ENCODE peak calls at places on chromosomes 13 and 19, in five cellular contexts. Y is GM12878, R is K562, D is HepG2, P is H1. N is an unnamed sample.
A peak's percentile ranks its signal among the peaks of the same experiment; 100 is the strongest.

GRCh38 chr19:10277795-10278583 is 7.1 kb downstream of the ICAM1 start:
- DNase-seq in Y (no peak), R (no peak), D (no peak), P (no peak), N (no peak)

GRCh38 chr13:47671762-47672161 is 329.3 kb downstream of the SUCLA2 start:
- DNase-seq in Y (no peak), R (no peak), D (no peak), P (no peak), N (no peak)

GRCh38 chr19:42396248-42396541 is 6.1 kb upstream of the CNFN start:
- DNase-seq in Y (no peak), R (peak; percentile 61), D (no peak), P (no peak), N (no peak)

GRCh38 chr19:49019242-49019932 is 2.5 kb upstream of the LHB start:
- DNase-seq in Y (no peak), R (peak; percentile 91), D (peak; percentile 67), P (peak; percentile 92), N (peak; percentile 74)

GRCh38 chr19:46704379-46705076 is 12.4 kb downstream of the PRKD2 start:
- DNase-seq in Y (no peak), R (peak; percentile 84), D (peak; percentile 29), P (peak; percentile 100), N (peak; percentile 64)

GRCh38 chr19:18417250-18418033 is 1.8 kb upstream of the SSBP4 start:
- DNase-seq in Y (no peak), R (peak; percentile 94), D (peak; percentile 63), P (peak; percentile 85), N (peak; percentile 79)

GRCh38 chr19:1027020-1027952 is 878 bp downstream of the CNN2 start:
- DNase-seq in Y (no peak), R (peak; percentile 59), D (no peak), P (no peak), N (no peak)

GRCh38 chr19:7942981-7943443 is 454 bp downstream of the TIMM44 start:
- DNase-seq in Y (no peak), R (no peak), D (peak; percentile 25), P (no peak), N (no peak)

GRCh38 chr13:113474179-113474578 is 16.3 kb downstream of the DCUN1D2 start:
- DNase-seq in Y (no peak), R (no peak), D (no peak), P (no peak), N (no peak)

GRCh38 chr19:28294395-28294794 is 918.6 kb downstream of the UQCRFS1 start:
- DNase-seq in Y (no peak), R (peak; percentile 9), D (no peak), P (no peak), N (no peak)

GRCh38 chr19:49553451-49554271 is 25.9 kb downstream of the RCN3 start:
- DNase-seq in Y (no peak), R (no peak), D (peak; percentile 79), P (no peak), N (no peak)

GRCh38 chr19:13275016-13275722 is 125.0 kb downstream of the IER2 start:
- DNase-seq in Y (no peak), R (no peak), D (no peak), P (no peak), N (no peak)

GRCh38 chr19:2217591-2217990 is 18.5 kb downstream of the PLEKHJ1 start:
- DNase-seq in Y (no peak), R (no peak), D (no peak), P (no peak), N (no peak)

DNA sequence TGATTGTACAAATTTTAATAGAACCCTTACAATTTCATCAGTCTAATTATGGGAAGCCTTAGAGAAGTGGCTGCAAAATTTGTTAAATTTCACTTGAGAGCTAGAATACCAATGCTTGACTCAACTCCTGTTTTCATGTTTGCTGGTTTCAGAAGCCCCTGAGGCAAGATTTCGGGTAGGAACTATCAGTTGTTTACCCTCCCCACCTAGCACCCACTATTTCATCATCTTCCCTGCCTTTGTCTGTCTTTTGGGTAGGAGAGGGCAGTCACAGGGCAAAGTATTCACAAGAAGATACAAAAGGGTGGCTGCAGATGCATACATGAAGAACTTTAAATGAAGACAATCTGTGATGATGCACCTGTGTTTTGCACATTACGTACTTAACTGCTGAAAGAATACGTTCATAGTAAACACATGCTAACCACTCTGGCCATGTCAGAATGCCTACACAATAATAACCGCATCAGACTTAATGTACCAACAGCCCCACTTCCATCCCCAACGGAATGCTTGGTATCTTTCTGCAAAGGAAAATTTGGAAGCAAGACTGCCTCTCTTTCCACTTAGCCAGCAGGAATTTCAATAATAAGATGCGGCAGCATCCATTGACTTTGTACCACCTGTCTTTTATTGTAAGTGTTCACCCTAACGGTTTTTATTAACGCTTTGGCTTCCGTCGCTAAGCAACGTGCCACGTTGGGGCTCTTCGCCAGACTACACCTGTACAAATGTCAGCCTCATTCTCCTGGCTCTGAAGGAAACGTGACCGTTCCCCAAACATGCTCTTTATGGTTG is 30.4 kb downstream of the TPT1 start:
- DNase-seq in Y (no peak), R (no peak), D (no peak), P (no peak), N (no peak)
- H3K4me3 ChIP-seq in Y (peak overlapping the region; percentile 32), R (no peak overlapping the region), D (no peak overlapping the region), P (peak overlapping the region; percentile 60), N (peak overlapping the region; percentile 32)

DNA sequence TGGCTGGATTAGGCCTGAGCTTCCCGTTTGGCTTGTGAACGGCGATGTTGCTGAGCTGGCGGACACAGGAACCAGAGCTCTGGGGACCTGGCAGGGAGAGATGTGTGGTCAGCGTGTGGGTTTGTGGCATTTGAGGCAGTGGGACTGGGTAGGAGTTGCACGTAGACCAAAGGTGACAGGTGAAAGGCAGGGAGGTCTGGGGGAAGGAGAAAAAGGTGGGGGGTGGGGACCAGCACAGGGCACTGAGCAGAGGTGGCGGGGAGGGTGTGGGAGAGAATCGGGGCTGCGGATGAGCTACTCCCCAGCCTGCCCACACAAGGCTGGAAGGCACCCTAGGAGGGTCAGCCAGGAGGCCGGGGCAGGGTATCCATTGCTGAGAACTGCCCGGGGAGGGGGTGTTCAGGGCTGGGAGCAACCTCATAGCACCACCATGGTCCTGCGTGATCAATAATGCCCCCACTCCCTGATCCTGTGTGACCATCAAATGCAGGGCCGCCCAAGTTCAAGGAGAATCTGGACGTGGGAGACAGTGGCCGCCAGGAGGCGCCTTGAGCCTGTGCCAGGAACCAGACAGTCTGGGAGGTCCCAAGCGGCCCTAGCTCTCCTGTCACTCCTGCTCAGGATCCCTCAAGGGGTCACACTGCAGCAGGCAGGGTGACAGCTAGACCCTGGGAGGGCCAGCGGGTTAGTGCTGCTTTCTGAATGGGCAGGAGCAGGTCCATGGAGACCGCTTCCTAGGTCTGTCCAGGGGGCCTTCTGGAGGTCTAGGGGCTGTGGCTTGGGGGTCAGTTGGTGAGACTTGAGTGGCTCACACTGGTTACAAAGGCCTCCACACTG is 12.8 kb upstream of the SELENOW start:
- DNase-seq in Y (no peak), R (peak; percentile 86), D (peak; percentile 52), P (peak; percentile 93), N (peak; percentile 74)
- TF ChIP-seq KDM1A in Y (no peak), R (no peak), D (no peak), P (no peak), N (no peak)

GRCh38 chr19:45340232-45340898 is at the start of gene KLC3:
- DNase-seq in Y (no peak), R (peak; percentile 71), D (no peak), P (peak; percentile 90), N (peak; percentile 26)
- H3K4me3 ChIP-seq in Y (peak within 1 kb of the TSS; percentile 1), R (peak within 1 kb of the TSS; percentile 42), D (peak within 1 kb of the TSS; percentile 49), P (peak within 1 kb of the TSS; percentile 29), N (peak within 1 kb of the TSS; percentile 59)

DNA sequence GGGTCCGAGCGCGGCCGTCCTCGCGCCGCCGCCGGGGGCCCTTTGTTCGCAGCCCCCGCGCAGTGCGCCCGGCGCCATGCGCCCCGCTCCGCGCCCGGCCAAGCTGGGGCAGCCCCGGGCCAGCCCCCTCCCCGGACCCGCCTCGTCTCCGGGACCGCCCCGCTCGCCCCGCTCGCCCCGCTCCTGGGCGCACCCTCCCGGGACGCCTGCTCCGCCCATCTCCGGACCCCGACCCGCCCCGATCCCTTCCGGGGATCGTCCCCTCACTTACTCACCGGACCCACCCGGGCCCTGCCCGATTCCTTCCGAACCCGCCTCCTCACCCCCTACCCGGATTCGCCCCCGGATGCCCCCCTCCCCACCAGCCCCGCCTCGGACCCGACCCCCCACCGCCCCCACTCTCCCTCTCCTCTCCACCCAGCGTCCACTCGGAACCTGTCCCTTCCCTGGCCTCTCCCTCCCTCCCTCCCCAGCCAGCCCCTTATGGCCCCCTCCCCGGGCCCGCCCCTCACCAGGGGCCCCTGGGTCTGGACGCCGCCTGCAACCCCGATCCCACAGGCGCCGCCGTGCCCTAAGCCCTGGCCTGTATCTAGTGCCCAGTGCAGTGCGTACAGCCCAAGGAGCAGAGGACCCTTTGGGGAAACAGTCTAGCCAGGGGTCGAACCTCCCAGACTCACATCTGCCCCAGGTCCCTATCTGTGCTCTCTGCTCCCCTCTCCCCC is at the start of gene CPAMD8:
- DNase-seq in Y (no peak), R (no peak), D (no peak), P (peak; percentile 75), N (no peak)
- TF ChIP-seq KDM1A in Y (no peak), R (no peak), D (no peak), P (no peak), N (no peak)

GRCh38 chr19:4122480-4122879 is 1.4 kb downstream of the MAP2K2 start:
- DNase-seq in Y (no peak), R (no peak), D (no peak), P (no peak), N (no peak)
- H3K4me3 ChIP-seq in Y (peak overlapping the region; percentile 99), R (peak overlapping the region; percentile 91), D (peak overlapping the region; percentile 99), P (peak overlapping the region; percentile 68), N (peak overlapping the region; percentile 89)

DNA sequence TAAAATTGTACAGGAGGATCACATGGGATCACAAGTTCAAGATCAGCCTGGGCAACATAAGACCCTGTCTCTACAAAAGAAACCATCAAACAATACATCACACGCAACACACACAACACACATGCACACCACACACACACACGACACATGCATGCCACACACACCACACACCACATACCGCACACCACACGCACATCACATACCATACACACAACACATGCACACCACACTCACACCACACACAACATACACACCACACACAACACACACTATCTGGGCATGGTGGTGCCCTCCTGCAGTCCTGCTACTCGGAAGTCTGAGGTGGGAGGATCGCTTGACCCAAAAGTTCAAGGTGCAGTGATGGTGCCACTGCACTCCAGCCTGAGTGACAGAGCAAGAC is 198.3 kb downstream of the USP12 start:
- DNase-seq in Y (no peak), R (no peak), D (no peak), P (no peak), N (no peak)
- TF ChIP-seq KDM1A in Y (no peak), R (no peak), D (no peak), P (no peak), N (no peak)

GRCh38 chr13:37811441-37811840 is 58.1 kb downstream of the TRPC4 start:
- DNase-seq in Y (no peak), R (no peak), D (no peak), P (no peak), N (no peak)

GRCh38 chr13:37806666-37807065 is 62.9 kb downstream of the TRPC4 start:
- DNase-seq in Y (no peak), R (no peak), D (no peak), P (no peak), N (no peak)
- H3K4me3 ChIP-seq in Y (no peak overlapping the region), R (no peak overlapping the region), D (no peak overlapping the region), P (no peak overlapping the region), N (no peak overlapping the region)

GRCh38 chr13:76798037-76798436 is 88.2 kb downstream of the KCTD12 start:
- DNase-seq in Y (no peak), R (no peak), D (no peak), P (no peak), N (no peak)

GRCh38 chr13:76792680-76793334 is 93.4 kb downstream of the KCTD12 start:
- DNase-seq in Y (no peak), R (no peak), D (no peak), P (no peak), N (no peak)

GRCh38 chr13:76791290-76791664 is 94.9 kb downstream of the KCTD12 start:
- DNase-seq in Y (no peak), R (no peak), D (no peak), P (no peak), N (no peak)

GRCh38 chr13:76799696-76800095 is 86.5 kb downstream of the KCTD12 start:
- DNase-seq in Y (no peak), R (no peak), D (no peak), P (no peak), N (no peak)

GRCh38 chr13:76795701-76796695 is 90.2 kb downstream of the KCTD12 start:
- DNase-seq in Y (no peak), R (no peak), D (no peak), P (no peak), N (no peak)
- TF ChIP-seq KDM1A in Y (no peak), R (no peak), D (no peak), P (no peak), N (no peak)

N was measured in A549.